ENCODE peak calls at places on chromosomes 11 and 22, in eight cellular contexts. R is Caki2, T is iris pigment epithelial cell, D is neuronal stem cell, V is neural crest cell, K is T47D, S is NCI-H1436, B is tibial nerve. L is an unnamed sample.

GRCh38 chr22:24310969-24311368 is 40.3 kb downstream of the SPECC1L start:
- DNase-seq in R (no peak), T (no peak), D (no peak), V (no peak), K (no peak), S (no peak), B (no peak), L (no peak)

GRCh38 chr11:17581732-17582053 is 34.6 kb downstream of the OTOG start:
- DNase-seq in R (no peak), T (no peak), D (no peak), V (no peak), K (no peak), S (no peak), B (no peak), L (no peak)

GRCh38 chr22:43473031-43473430 is 61.2 kb downstream of the MPPED1 start:
- DNase-seq in R (no peak), T (no peak), D (no peak), V (no peak), K (no peak), S (no peak), B (no peak), L (no peak)

GRCh38 chr22:17694193-17694592 is 55.6 kb downstream of the BCL2L13 start:
- DNase-seq in R (no peak), T (no peak), D (no peak), V (no peak), K (no peak), S (no peak), B (no peak), L (no peak)

GRCh38 chr22:40256501-40256900 is 78.8 kb downstream of the TNRC6B start:
- DNase-seq in R (no peak), T (no peak), D (no peak), V (no peak), K (no peak), S (no peak), B (no peak), L (no peak)

GRCh38 chr22:40111451-40111850 is 66.3 kb upstream of the TNRC6B start:
- DNase-seq in R (no peak), T (no peak), D (no peak), V (no peak), K (no peak), S (no peak), B (no peak), L (no peak)

GRCh38 chr22:39283312-39284141 is 35.9 kb downstream of the RPL3 start:
- DNase-seq in R (peak), T (peak), D (no peak), V (peak), K (peak), S (no peak), B (peak), L (no peak)

GRCh38 chr11:10930224-10930960 is 72.5 kb upstream of the ZBED5 start:
- DNase-seq in R (no peak), T (peak), D (no peak), V (no peak), K (no peak), S (no peak), B (no peak), L (peak)

GRCh38 chr11:12163181-12163841 is 52.9 kb downstream of the MICAL2 start:
- DNase-seq in R (peak), T (peak), D (no peak), V (no peak), K (no peak), S (no peak), B (no peak), L (no peak)

GRCh38 chr11:99795999-99796398 is 775.2 kb downstream of the CNTN5 start:
- DNase-seq in R (no peak), T (no peak), D (no peak), V (no peak), K (no peak), S (no peak), B (no peak), L (no peak)

GRCh38 chr11:7500251-7500650 is 13.5 kb upstream of the PPFIBP2 start:
- DNase-seq in R (no peak), T (no peak), D (no peak), V (no peak), K (no peak), S (no peak), B (no peak), L (no peak)

GRCh38 chr11:56716379-56716854 is 17.5 kb downstream of the OR9G1 start:
- DNase-seq in R (no peak), T (no peak), D (no peak), V (no peak), K (peak), S (no peak), B (no peak), L (no peak)

GRCh38 chr22:20423636-20424511 is 13.8 kb downstream of the SCARF2 start:
- DNase-seq in R (no peak), T (no peak), D (no peak), V (peak), K (no peak), S (no peak), B (no peak), L (no peak)

GRCh38 chr11:124928942-124929663 is 6.7 kb downstream of the HEPACAM start:
- DNase-seq in R (no peak), T (no peak), D (no peak), V (no peak), K (no peak), S (no peak), B (peak), L (no peak)

GRCh38 chr11:120231963-120232362 is 8.0 kb upstream of the POU2F3 start:
- DNase-seq in R (no peak), T (no peak), D (no peak), V (no peak), K (no peak), S (no peak), B (no peak), L (no peak)

GRCh38 chr22:39392341-39392948 is 7.1 kb upstream of the TAB1 start:
- DNase-seq in R (no peak), T (peak), D (no peak), V (no peak), K (no peak), S (no peak), B (no peak), L (no peak)

GRCh38 chr11:34558673-34559072 is 45.1 kb upstream of the ELF5 start:
- DNase-seq in R (no peak), T (no peak), D (no peak), V (no peak), K (no peak), S (no peak), B (no peak), L (no peak)

GRCh38 chr22:35335468-35335867 is 35.8 kb downstream of the TOM1 start:
- DNase-seq in R (no peak), T (no peak), D (no peak), V (no peak), K (no peak), S (no peak), B (no peak), L (no peak)

GRCh38 chr11:17639091-17639490 is 80.3 kb upstream of the MYOD1 start:
- DNase-seq in R (no peak), T (no peak), D (no peak), V (no peak), K (no peak), S (no peak), B (no peak), L (peak)

GRCh38 chr22:44259366-44260215 is 53.2 kb downstream of the SHISAL1 start:
- DNase-seq in R (no peak), T (no peak), D (no peak), V (no peak), K (no peak), S (no peak), B (no peak), L (no peak)

GRCh38 chr11:45180888-45181594 is 34.6 kb downstream of the PRDM11 start:
- DNase-seq in R (peak), T (peak), D (peak), V (no peak), K (peak), S (no peak), B (peak), L (peak)

GRCh38 chr11:113197456-113197855 is 116.9 kb upstream of the TTC12 start:
- DNase-seq in R (no peak), T (no peak), D (no peak), V (no peak), K (no peak), S (no peak), B (no peak), L (no peak)

GRCh38 chr22:24422078-24422665 is 5.2 kb upstream of the ADORA2A start:
- DNase-seq in R (no peak), T (no peak), D (no peak), V (no peak), K (no peak), S (no peak), B (no peak), L (peak)

L was measured in NCI-H524.